ENCODE peak calls at places on chromosomes 13 and 19, in four cellular contexts. One of them, this sample, is unnamed.

GRCh38 chr19:2034729-2035589 is 16.1 kb downstream of the MKNK2 start:
- DNase-seq in MM.1S: peak; percentile 46
- DNase-seq in mammary epithelial cell: no peak
- DNase-seq in spleen: peak; percentile 85
- DNase-seq in this sample: no peak

GRCh38 chr19:41646589-41647204 is 19.8 kb upstream of the CEACAM4 start:
- DNase-seq in spleen: peak; percentile 84
- DNase-seq in mammary epithelial cell: no peak
- DNase-seq in MM.1S: no peak
- DNase-seq in this sample: peak; percentile 19

GRCh38 chr19:15469513-15470297 is 5.4 kb upstream of the RASAL3 start:
- DNase-seq in MM.1S: no peak
- DNase-seq in mammary epithelial cell: no peak
- DNase-seq in spleen: peak; percentile 81
- DNase-seq in this sample: no peak

GRCh38 chr19:53308339-53308811 is 25.2 kb upstream of the ZNF845 start:
- DNase-seq in spleen: no peak
- DNase-seq in MM.1S: no peak
- DNase-seq in mammary epithelial cell: no peak
- DNase-seq in this sample: no peak

GRCh38 chr13:48853381-48854102 is 122.2 kb upstream of the FNDC3A start:
- DNase-seq in spleen: no peak
- DNase-seq in mammary epithelial cell: no peak
- DNase-seq in MM.1S: no peak
- DNase-seq in this sample: no peak

GRCh38 chr13:34161829-34162544 is 344.0 kb downstream of the RFC3 start:
- DNase-seq in MM.1S: no peak
- DNase-seq in spleen: no peak
- DNase-seq in mammary epithelial cell: no peak
- DNase-seq in this sample: no peak

GRCh38 chr19:52992109-52993004 is 21.4 kb upstream of the ERVV-1 start:
- DNase-seq in mammary epithelial cell: no peak
- DNase-seq in MM.1S: no peak
- DNase-seq in spleen: peak; percentile 71
- DNase-seq in this sample: no peak

GRCh38 chr13:28252547-28252946 is 114.2 kb downstream of the PAN3 start:
- DNase-seq in MM.1S: no peak
- DNase-seq in spleen: no peak
- DNase-seq in mammary epithelial cell: no peak
- DNase-seq in this sample: no peak

GRCh38 chr19:48206402-48207093 is 36.1 kb downstream of the ZSWIM9 start:
- DNase-seq in MM.1S: no peak
- DNase-seq in mammary epithelial cell: no peak
- DNase-seq in spleen: no peak
- DNase-seq in this sample: no peak

GRCh38 chr13:94667190-94667589 is 45.2 kb downstream of the SOX21 start:
- DNase-seq in MM.1S: no peak
- DNase-seq in mammary epithelial cell: no peak
- DNase-seq in spleen: no peak
- DNase-seq in this sample: no peak

GRCh38 chr19:47135156-47135555 is 4.5 kb downstream of the SAE1 start:
- DNase-seq in mammary epithelial cell: no peak
- DNase-seq in MM.1S: no peak
- DNase-seq in spleen: no peak
- DNase-seq in this sample: no peak

GRCh38 chr19:11684987-11685675 is 53.6 kb downstream of the ZNF823 start:
- DNase-seq in spleen: no peak
- DNase-seq in mammary epithelial cell: no peak
- DNase-seq in MM.1S: no peak
- DNase-seq in this sample: no peak

GRCh38 chr13:74644239-74644638 is 510.0 kb upstream of the KLF12 start:
- DNase-seq in spleen: no peak
- DNase-seq in mammary epithelial cell: peak; percentile 14
- DNase-seq in MM.1S: no peak
- DNase-seq in this sample: no peak

GRCh38 chr19:30690935-30691505 is 318.8 kb downstream of the ZNF536 start:
- DNase-seq in MM.1S: no peak
- DNase-seq in mammary epithelial cell: no peak
- DNase-seq in spleen: no peak
- DNase-seq in this sample: no peak

GRCh38 chr13:105442941-105443340 is 1092.5 kb downstream of the EFNB2 start:
- DNase-seq in spleen: no peak
- DNase-seq in mammary epithelial cell: peak; percentile 99
- DNase-seq in MM.1S: no peak
- DNase-seq in this sample: no peak

GRCh38 chr13:73288596-73288995 is 229.8 kb downstream of the KLF5 start:
- DNase-seq in spleen: no peak
- DNase-seq in mammary epithelial cell: no peak
- DNase-seq in MM.1S: no peak
- DNase-seq in this sample: no peak

GRCh38 chr13:79904581-79904980 is 423.6 kb downstream of the NDFIP2 start:
- DNase-seq in spleen: no peak
- DNase-seq in MM.1S: no peak
- DNase-seq in mammary epithelial cell: no peak
- DNase-seq in this sample: no peak

GRCh38 chr19:14325863-14326262 is 55.4 kb upstream of the ADGRE5 start:
- DNase-seq in MM.1S: no peak
- DNase-seq in spleen: no peak
- DNase-seq in mammary epithelial cell: no peak
- DNase-seq in this sample: no peak

GRCh38 chr13:78298657-78299056 is 304.7 kb downstream of the POU4F1 start:
- DNase-seq in MM.1S: no peak
- DNase-seq in mammary epithelial cell: peak; percentile 22
- DNase-seq in spleen: no peak
- DNase-seq in this sample: no peak

DNA sequence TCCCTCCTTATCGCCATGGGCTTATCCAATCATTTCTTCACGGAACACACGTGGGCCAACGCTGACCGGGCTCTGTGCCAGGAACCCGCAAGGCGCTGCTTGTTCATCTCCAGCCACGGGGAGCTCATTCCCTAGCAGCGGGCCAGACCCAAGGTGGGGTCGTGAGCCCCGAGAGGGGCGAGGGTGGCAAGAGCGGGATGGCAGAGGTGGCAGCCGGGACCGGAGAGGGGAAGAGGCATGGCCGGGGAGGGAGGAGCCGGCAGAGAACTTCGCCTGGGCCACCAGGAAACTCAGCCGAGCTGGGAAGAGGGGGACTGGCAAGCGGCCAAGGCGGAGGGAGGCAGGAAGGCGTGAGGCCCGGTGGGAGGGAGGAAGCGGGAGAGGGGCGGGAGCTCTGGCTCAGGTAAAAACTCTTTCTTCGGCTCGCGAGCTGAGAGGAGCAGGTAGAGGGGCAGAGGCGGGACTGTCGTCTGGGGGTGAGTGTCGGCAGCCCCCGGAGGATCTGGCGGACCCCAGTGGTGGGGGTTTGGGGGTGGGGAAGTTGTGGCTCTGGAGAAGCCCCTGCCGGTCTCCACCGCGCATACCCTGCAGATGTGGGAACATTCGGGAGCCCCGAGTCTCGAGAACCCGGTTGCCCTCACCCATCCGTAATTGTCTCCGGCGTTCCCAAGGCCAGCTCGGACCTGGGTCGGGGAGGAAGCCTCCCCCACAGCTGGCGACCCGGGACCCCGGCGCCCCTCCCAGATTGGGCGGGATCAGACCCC is at the start of gene B3GNT3:
- DNase-seq in MM.1S: no peak
- DNase-seq in spleen: no peak
- DNase-seq in mammary epithelial cell: peak; percentile 60
- DNase-seq in this sample: peak; percentile 22
- H3K27ac ChIP-seq in MM.1S: no peak within 1 kb of the TSS
- H3K27ac ChIP-seq in spleen: no peak within 1 kb of the TSS
- H3K27ac ChIP-seq in mammary epithelial cell: peak within 1 kb of the TSS; percentile 51
- H3K27ac ChIP-seq in this sample: peak within 1 kb of the TSS; percentile 51

GRCh38 chr13:111210945-111211469 is 95.9 kb downstream of the ARHGEF7 start:
- DNase-seq in mammary epithelial cell: no peak
- DNase-seq in spleen: no peak
- DNase-seq in MM.1S: no peak
- DNase-seq in this sample: no peak

GRCh38 chr13:111211789-111212516 is 96.8 kb downstream of the ARHGEF7 start:
- DNase-seq in MM.1S: no peak
- DNase-seq in spleen: no peak
- DNase-seq in mammary epithelial cell: no peak
- DNase-seq in this sample: no peak

GRCh38 chr13:111210488-111210887 is 95.4 kb downstream of the ARHGEF7 start:
- DNase-seq in spleen: no peak
- DNase-seq in mammary epithelial cell: no peak
- DNase-seq in MM.1S: no peak
- DNase-seq in this sample: no peak

GRCh38 chr13:111209613-111210012 is 94.5 kb downstream of the ARHGEF7 start:
- DNase-seq in mammary epithelial cell: no peak
- DNase-seq in MM.1S: no peak
- DNase-seq in spleen: no peak
- DNase-seq in this sample: no peak

DNA sequence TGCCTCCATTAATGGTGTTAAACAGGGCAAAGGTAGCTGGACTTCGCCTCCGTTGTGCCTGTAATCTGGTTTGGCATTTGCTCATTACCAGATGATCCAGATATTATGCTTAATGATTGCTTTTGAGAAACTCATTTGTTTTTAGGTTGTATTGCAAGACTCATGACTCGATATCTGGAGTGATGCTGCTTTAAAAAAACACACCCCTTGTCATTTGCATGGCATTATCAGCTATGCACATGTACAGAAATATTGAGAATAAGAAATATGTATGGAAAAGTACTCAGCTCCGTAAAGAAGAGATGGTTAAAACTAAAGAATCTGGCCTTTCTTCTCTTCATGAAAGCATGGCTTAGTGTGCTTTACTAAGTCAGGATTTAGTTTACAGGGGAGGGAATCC is 95.0 kb downstream of the ARHGEF7 start:
- DNase-seq in mammary epithelial cell: no peak
- DNase-seq in MM.1S: no peak
- DNase-seq in spleen: no peak
- DNase-seq in this sample: no peak
- H3K27ac ChIP-seq in mammary epithelial cell: no peak overlapping the region
- H3K27ac ChIP-seq in MM.1S: no peak overlapping the region
- H3K27ac ChIP-seq in spleen: no peak overlapping the region
- H3K27ac ChIP-seq in this sample: no peak overlapping the region

DNA sequence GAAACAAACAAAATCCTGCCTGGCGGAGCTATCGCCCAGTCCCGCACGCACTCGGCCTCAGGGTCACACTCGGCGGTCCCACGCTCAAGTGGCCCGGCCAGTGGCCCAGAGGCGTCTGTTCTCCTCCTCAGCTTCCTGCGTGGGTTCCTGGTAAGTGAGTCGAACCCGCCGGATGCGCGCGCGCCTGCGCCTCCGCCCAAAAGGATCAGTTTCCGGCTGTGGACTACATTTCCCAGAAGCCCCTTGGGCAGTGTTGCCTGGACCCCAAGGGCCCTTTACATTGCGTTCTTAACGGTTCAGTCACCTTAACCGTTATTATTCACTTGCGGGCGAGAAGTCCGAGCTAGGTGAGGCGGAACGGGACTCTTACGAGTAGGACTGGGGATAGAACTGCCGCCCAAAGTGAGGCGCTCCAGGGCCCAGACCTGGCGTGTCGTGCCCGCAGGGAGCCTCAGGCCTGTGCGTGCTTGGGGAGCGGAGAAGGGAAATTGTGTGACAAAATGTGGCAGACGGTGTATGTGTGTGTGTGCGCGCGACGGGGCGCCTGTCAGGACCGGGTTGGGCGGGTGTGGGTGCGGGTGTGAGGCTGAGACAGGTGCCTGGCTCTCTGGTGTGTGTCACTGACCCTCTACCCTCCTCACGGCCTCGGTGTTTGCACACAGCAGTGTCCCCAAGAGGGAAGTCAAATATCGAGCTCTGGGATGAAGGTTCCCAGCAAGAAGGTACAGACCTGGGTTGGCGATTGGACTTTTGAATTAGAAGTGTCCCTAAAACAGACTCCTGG is at the start of gene ZNF546:
- DNase-seq in mammary epithelial cell: peak; percentile 88
- DNase-seq in spleen: peak; percentile 97
- DNase-seq in MM.1S: peak; percentile 92
- DNase-seq in this sample: peak; percentile 90
- H3K27ac ChIP-seq in mammary epithelial cell: peak within 1 kb of the TSS; percentile 73
- H3K27ac ChIP-seq in spleen: peak within 1 kb of the TSS; percentile 84
- H3K27ac ChIP-seq in MM.1S: peak within 1 kb of the TSS; percentile 38
- H3K27ac ChIP-seq in this sample: peak within 1 kb of the TSS; percentile 85

GRCh38 chr13:44498502-44498901 is 77.6 kb downstream of the TSC22D1 start:
- DNase-seq in MM.1S: no peak
- DNase-seq in spleen: no peak
- DNase-seq in mammary epithelial cell: no peak
- DNase-seq in this sample: no peak

GRCh38 chr13:44497801-44498200 is 78.3 kb downstream of the TSC22D1 start:
- DNase-seq in MM.1S: no peak
- DNase-seq in mammary epithelial cell: no peak
- DNase-seq in spleen: no peak
- DNase-seq in this sample: no peak

GRCh38 chr13:44487989-44488388 is 88.1 kb downstream of the TSC22D1 start:
- DNase-seq in mammary epithelial cell: no peak
- DNase-seq in MM.1S: no peak
- DNase-seq in spleen: no peak
- DNase-seq in this sample: no peak

GRCh38 chr13:44489751-44490150 is 86.4 kb downstream of the TSC22D1 start:
- DNase-seq in MM.1S: no peak
- DNase-seq in spleen: no peak
- DNase-seq in mammary epithelial cell: no peak
- DNase-seq in this sample: no peak

GRCh38 chr13:44493213-44493812 is 82.8 kb downstream of the TSC22D1 start:
- DNase-seq in mammary epithelial cell: no peak
- DNase-seq in spleen: no peak
- DNase-seq in MM.1S: no peak
- DNase-seq in this sample: no peak
- H3K27ac ChIP-seq in mammary epithelial cell: no peak overlapping the region
- H3K27ac ChIP-seq in spleen: no peak overlapping the region
- H3K27ac ChIP-seq in MM.1S: peak overlapping the region; percentile 39
- H3K27ac ChIP-seq in this sample: no peak overlapping the region

DNA sequence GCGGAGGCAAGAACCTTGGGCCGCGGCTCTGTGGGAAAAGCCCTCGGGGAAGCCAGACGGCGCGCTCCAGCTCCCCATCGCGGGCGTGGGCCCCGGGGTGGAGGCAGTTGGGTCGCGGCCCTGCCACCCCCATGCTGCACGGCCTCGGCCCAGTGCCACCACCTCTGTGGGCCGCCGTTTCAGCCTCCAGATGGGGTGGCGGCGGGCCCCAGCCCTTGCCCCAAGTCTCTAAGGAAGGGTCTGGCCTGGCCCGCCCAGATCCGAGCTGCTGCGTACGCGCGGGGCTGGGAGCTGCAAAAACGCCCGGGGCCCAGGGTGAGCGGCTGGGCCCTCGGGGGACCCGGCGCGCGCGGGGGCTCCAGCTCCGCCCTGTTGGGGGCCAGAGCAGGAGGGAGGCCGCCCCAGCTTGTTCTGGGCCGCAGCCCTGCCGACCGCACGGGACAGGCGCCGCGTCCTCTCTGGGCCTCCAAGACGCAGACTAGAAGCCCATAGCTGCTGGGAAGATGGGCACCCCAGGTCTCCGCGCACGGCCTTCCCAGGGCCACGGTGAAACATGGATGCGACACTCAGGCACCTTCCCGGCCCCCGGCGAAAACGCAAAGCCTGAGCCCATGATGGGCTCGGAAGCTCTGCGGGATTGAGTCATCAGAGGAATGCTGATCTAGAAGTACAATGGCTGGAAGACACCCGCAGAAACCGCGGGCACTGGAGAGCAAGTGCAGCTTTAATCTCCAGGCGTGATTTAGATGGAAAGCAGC is 110.1 kb downstream of the KCTD15 start:
- DNase-seq in MM.1S: no peak
- DNase-seq in mammary epithelial cell: peak; percentile 37
- DNase-seq in spleen: no peak
- DNase-seq in this sample: no peak
- H3K27ac ChIP-seq in MM.1S: no peak overlapping the region
- H3K27ac ChIP-seq in mammary epithelial cell: no peak overlapping the region
- H3K27ac ChIP-seq in spleen: peak overlapping the region; percentile 44
- H3K27ac ChIP-seq in this sample: no peak overlapping the region